ENCODE peak calls at places on chromosome 4, in eight cellular contexts. V, H, M, O, Y, L, S and E are unnamed samples.

GRCh38 chr4:153489856-153490558 is 23.8 kb downstream of the TMEM131L start:
- DNase-seq in V (no peak), H (no peak), M (no peak), O (peak; percentile 44), Y (no peak), L (peak; percentile 44), S (peak; percentile 86), E (no peak)

GRCh38 chr4:173370130-173370476 is 651 bp upstream of the SAP30 start:
- DNase-seq in V (no peak), H (no peak), M (no peak), O (no peak), Y (no peak), L (no peak), S (no peak), E (no peak)

GRCh38 chr4:118762753-118763477 is 73.0 kb downstream of the SEC24D start:
- DNase-seq in V (no peak), H (no peak), M (no peak), O (peak; percentile 68), Y (no peak), L (no peak), S (no peak), E (no peak)

GRCh38 chr4:184713887-184714286 is 20.0 kb downstream of the CENPU start:
- DNase-seq in V (no peak), H (no peak), M (no peak), O (no peak), Y (no peak), L (no peak), S (no peak), E (no peak)

GRCh38 chr4:126790633-126791032 is 842.1 kb upstream of the INTU start:
- DNase-seq in V (no peak), H (no peak), M (no peak), O (peak; percentile 17), Y (no peak), L (no peak), S (no peak), E (no peak)

GRCh38 chr4:152971053-152971452 is 34.9 kb downstream of the FHDC1 start:
- DNase-seq in V (no peak), H (no peak), M (no peak), O (no peak), Y (no peak), L (no peak), S (no peak), E (no peak)

GRCh38 chr4:174757736-174758135 is 71.3 kb downstream of the GLRA3 start:
- DNase-seq in V (no peak), H (peak; percentile 42), M (no peak), O (no peak), Y (no peak), L (no peak), S (no peak), E (no peak)

GRCh38 chr4:180827193-180827592 is 1416.0 kb upstream of the TENM3 start:
- DNase-seq in V (no peak), H (no peak), M (no peak), O (peak; percentile 33), Y (no peak), L (peak; percentile 3), S (no peak), E (no peak)

GRCh38 chr4:19686456-19686855 is 565.2 kb upstream of the SLIT2 start:
- DNase-seq in V (no peak), H (no peak), M (no peak), O (no peak), Y (no peak), L (no peak), S (no peak), E (no peak)

GRCh38 chr4:154125340-154125739 is 336.5 kb upstream of the SFRP2 start:
- DNase-seq in V (no peak), H (no peak), M (no peak), O (no peak), Y (no peak), L (no peak), S (no peak), E (no peak)

GRCh38 chr4:163701915-163702314 is 207.4 kb downstream of the TMA16 start:
- DNase-seq in V (no peak), H (no peak), M (peak; percentile 46), O (peak; percentile 81), Y (no peak), L (no peak), S (no peak), E (no peak)

GRCh38 chr4:2320746-2321145 is 58.8 kb upstream of the MXD4 start:
- DNase-seq in V (peak; percentile 17), H (no peak), M (no peak), O (no peak), Y (no peak), L (no peak), S (no peak), E (no peak)

GRCh38 chr4:81919238-81919637 is 447.5 kb upstream of the RASGEF1B start:
- DNase-seq in V (no peak), H (peak; percentile 38), M (peak; percentile 27), O (no peak), Y (no peak), L (peak; percentile 22), S (peak; percentile 3), E (no peak)

GRCh38 chr4:125254111-125254510 is 60.6 kb upstream of the FAT4 start:
- DNase-seq in V (no peak), H (no peak), M (peak; percentile 52), O (peak; percentile 57), Y (no peak), L (no peak), S (no peak), E (no peak)

GRCh38 chr4:108426493-108426892 is 193.9 kb upstream of the RPL34 start:
- DNase-seq in V (no peak), H (no peak), M (peak; percentile 5), O (peak; percentile 84), Y (no peak), L (peak; percentile 4), S (no peak), E (no peak)

GRCh38 chr4:154739111-154739510 is 4.7 kb upstream of the LRAT start:
- DNase-seq in V (no peak), H (peak; percentile 39), M (no peak), O (no peak), Y (no peak), L (peak; percentile 7), S (no peak), E (no peak)

GRCh38 chr4:763191-763810 is 57.7 kb downstream of the PCGF3 start:
- DNase-seq in V (no peak), H (no peak), M (no peak), O (no peak), Y (no peak), L (no peak), S (no peak), E (no peak)

GRCh38 chr4:158962396-158962795 is 140.5 kb upstream of the RAPGEF2 start:
- DNase-seq in V (no peak), H (no peak), M (no peak), O (no peak), Y (no peak), L (no peak), S (no peak), E (no peak)

GRCh38 chr4:68256284-68256683 is 10.8 kb upstream of the TMPRSS11B start:
- DNase-seq in V (no peak), H (no peak), M (no peak), O (peak; percentile 42), Y (no peak), L (no peak), S (no peak), E (no peak)

GRCh38 chr4:85762204-85762884 is 287.4 kb downstream of the ARHGAP24 start:
- DNase-seq in V (peak; percentile 36), H (no peak), M (no peak), O (peak; percentile 93), Y (no peak), L (peak; percentile 67), S (peak; percentile 99), E (no peak)

GRCh38 chr4:85759392-85759791 is 284.4 kb downstream of the ARHGAP24 start:
- DNase-seq in V (no peak), H (no peak), M (no peak), O (no peak), Y (no peak), L (no peak), S (no peak), E (no peak)

GRCh38 chr4:85760521-85760920 is 285.6 kb downstream of the ARHGAP24 start:
- DNase-seq in V (no peak), H (no peak), M (no peak), O (no peak), Y (no peak), L (no peak), S (peak; percentile 63), E (no peak)

GRCh38 chr4:85761803-85762202 is 286.9 kb downstream of the ARHGAP24 start:
- DNase-seq in V (peak; percentile 46), H (no peak), M (no peak), O (peak; percentile 53), Y (no peak), L (peak; percentile 24), S (peak; percentile 99), E (no peak)

DNA sequence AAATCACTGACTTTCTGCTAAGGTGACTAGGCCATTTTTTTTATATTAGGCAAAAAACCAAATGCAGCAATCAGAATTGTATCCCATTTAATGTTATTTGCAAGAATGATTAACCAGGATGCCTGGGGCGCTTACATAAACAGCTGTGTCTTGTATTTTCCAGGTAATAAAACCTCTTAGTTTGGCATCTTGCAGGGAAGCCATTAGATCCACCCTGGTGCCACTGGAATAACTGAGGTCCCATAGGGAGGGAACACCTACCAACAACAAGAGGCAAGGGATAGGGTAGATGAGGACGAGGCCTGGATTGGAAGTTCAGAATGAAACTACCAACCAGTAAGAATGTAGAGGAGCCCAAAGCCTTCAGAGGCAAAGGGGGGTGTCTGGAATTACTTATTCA is 288.3 kb downstream of the ARHGAP24 start:
- DNase-seq in V (no peak), H (no peak), M (no peak), O (no peak), Y (no peak), L (peak; percentile 43), S (peak; percentile 64), E (no peak)
- H3K27ac ChIP-seq in V (peak overlapping the region; percentile 44), H (no peak overlapping the region), M (no peak overlapping the region), O (no peak overlapping the region), Y (no peak overlapping the region), L (peak overlapping the region; percentile 66), S (peak overlapping the region; percentile 90), E (no peak overlapping the region)

GRCh38 chr4:86999244-86999643 is 64.4 kb downstream of the AFF1 start:
- DNase-seq in V (no peak), H (no peak), M (no peak), O (no peak), Y (no peak), L (no peak), S (peak; percentile 29), E (no peak)
- H3K27ac ChIP-seq in V (no peak overlapping the region), H (peak overlapping the region; percentile 41), M (no peak overlapping the region), O (no peak overlapping the region), Y (no peak overlapping the region), L (no peak overlapping the region), S (no peak overlapping the region), E (no peak overlapping the region)

GRCh38 chr4:57097711-57098110 is 12.5 kb downstream of the IGFBP7 start:
- DNase-seq in V (no peak), H (no peak), M (no peak), O (no peak), Y (no peak), L (no peak), S (no peak), E (no peak)
- H3K27ac ChIP-seq in V (peak overlapping the region; percentile 50), H (no peak overlapping the region), M (no peak overlapping the region), O (no peak overlapping the region), Y (peak overlapping the region; percentile 60), L (no peak overlapping the region), S (no peak overlapping the region), E (no peak overlapping the region)

DNA sequence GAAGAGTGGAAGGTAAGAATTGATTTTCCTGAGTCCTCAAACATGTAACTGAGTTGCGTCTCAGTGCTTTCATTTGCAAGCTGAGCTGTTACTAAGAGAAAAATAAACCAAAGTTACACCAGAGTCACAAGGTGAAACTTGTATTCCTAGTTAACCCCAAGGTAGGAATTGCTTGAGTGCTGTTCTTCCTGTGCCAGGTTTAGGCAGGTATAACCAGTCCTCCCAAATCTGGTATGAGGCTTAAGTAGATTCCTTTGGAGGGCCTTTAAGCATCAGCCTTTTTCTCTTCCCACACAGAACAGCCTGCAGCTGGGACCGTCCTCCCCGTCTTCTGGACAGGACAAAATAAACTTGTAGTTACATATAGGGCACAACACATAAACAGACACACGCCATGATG is 2.3 kb upstream of the BTC start:
- DNase-seq in V (no peak), H (no peak), M (no peak), O (no peak), Y (no peak), L (no peak), S (no peak), E (no peak)
- H3K27ac ChIP-seq in V (no peak overlapping the region), H (no peak overlapping the region), M (no peak overlapping the region), O (no peak overlapping the region), Y (no peak overlapping the region), L (no peak overlapping the region), S (no peak overlapping the region), E (no peak overlapping the region)